ENCODE peak calls at places on chromosomes 3 and 15, in ten cellular contexts. W, G, Z, E, H, F, Q, Y, A and J are unnamed samples.

GRCh38 chr3:186268616-186269448 is 93.2 kb downstream of the DGKG start:
- DNase-seq in W (peak; percentile 34), G (no peak), Z (no peak), E (peak; percentile 44), H (no peak), F (peak; percentile 38), Q (no peak), Y (peak; percentile 76), A (peak; percentile 69), J (peak; percentile 17)

GRCh38 chr3:60434323-60434722 is 816.9 kb downstream of the FHIT start:
- DNase-seq in W (no peak), G (no peak), Z (no peak), E (no peak), H (no peak), F (no peak), Q (no peak), Y (no peak), A (no peak), J (no peak)

GRCh38 chr3:151171145-151171544 is 31.9 kb downstream of the GPR171 start:
- DNase-seq in W (no peak), G (no peak), Z (peak; percentile 29), E (no peak), H (no peak), F (no peak), Q (no peak), Y (peak; percentile 16), A (no peak), J (no peak)

GRCh38 chr3:102060814-102061213 is 211.5 kb downstream of the NFKBIZ start:
- DNase-seq in W (no peak), G (no peak), Z (no peak), E (no peak), H (no peak), F (no peak), Q (no peak), Y (no peak), A (no peak), J (no peak)

GRCh38 chr3:49120096-49120437 is 556 bp downstream of the USP19 start:
- DNase-seq in W (no peak), G (no peak), Z (no peak), E (no peak), H (no peak), F (no peak), Q (no peak), Y (peak; percentile 15), A (no peak), J (no peak)

GRCh38 chr15:56428821-56429458 is 36.0 kb downstream of the MNS1 start:
- DNase-seq in W (no peak), G (no peak), Z (no peak), E (peak; percentile 58), H (no peak), F (peak; percentile 56), Q (no peak), Y (peak; percentile 61), A (no peak), J (peak; percentile 33)

GRCh38 chr15:50116477-50116876 is 2.6 kb downstream of the ATP8B4 start:
- DNase-seq in W (no peak), G (no peak), Z (peak; percentile 31), E (peak; percentile 57), H (no peak), F (peak; percentile 17), Q (no peak), Y (peak; percentile 41), A (no peak), J (peak; percentile 39)

GRCh38 chr3:55471084-55471483 is 16.0 kb downstream of the WNT5A start:
- DNase-seq in W (no peak), G (no peak), Z (no peak), E (no peak), H (no peak), F (no peak), Q (no peak), Y (no peak), A (no peak), J (no peak)

GRCh38 chr3:70870576-70870975 is 558.1 kb upstream of the MDFIC2 start:
- DNase-seq in W (no peak), G (no peak), Z (no peak), E (no peak), H (no peak), F (no peak), Q (no peak), Y (no peak), A (no peak), J (no peak)

GRCh38 chr15:66841953-66842681 is 140.1 kb downstream of the SMAD6 start:
- DNase-seq in W (peak; percentile 92), G (peak; percentile 41), Z (peak; percentile 81), E (peak; percentile 94), H (peak; percentile 91), F (peak; percentile 93), Q (peak; percentile 97), Y (peak; percentile 95), A (peak; percentile 97), J (peak; percentile 94)

GRCh38 chr3:156677120-156677479 is 2.7 kb downstream of the TIPARP start:
- DNase-seq in W (no peak), G (no peak), Z (no peak), E (no peak), H (no peak), F (no peak), Q (no peak), Y (peak; percentile 64), A (no peak), J (no peak)

GRCh38 chr15:71294636-71295241 is 179.5 kb downstream of the THSD4 start:
- DNase-seq in W (peak; percentile 78), G (no peak), Z (peak; percentile 88), E (peak; percentile 86), H (no peak), F (peak; percentile 36), Q (no peak), Y (peak; percentile 95), A (no peak), J (peak; percentile 83)

GRCh38 chr3:56914646-56915045 is 112.9 kb upstream of the ARHGEF3 start:
- DNase-seq in W (no peak), G (no peak), Z (no peak), E (no peak), H (no peak), F (no peak), Q (no peak), Y (no peak), A (no peak), J (no peak)

GRCh38 chr3:56916697-56917336 is 115.1 kb upstream of the ARHGEF3 start:
- DNase-seq in W (no peak), G (no peak), Z (no peak), E (no peak), H (no peak), F (no peak), Q (no peak), Y (no peak), A (no peak), J (no peak)

GRCh38 chr3:56917740-56918568 is 116.2 kb upstream of the ARHGEF3 start:
- DNase-seq in W (no peak), G (no peak), Z (no peak), E (no peak), H (no peak), F (no peak), Q (no peak), Y (no peak), A (no peak), J (no peak)

GRCh38 chr3:56917337-56917697 is 115.6 kb upstream of the ARHGEF3 start:
- DNase-seq in W (no peak), G (no peak), Z (no peak), E (no peak), H (no peak), F (no peak), Q (no peak), Y (no peak), A (no peak), J (no peak)

DNA sequence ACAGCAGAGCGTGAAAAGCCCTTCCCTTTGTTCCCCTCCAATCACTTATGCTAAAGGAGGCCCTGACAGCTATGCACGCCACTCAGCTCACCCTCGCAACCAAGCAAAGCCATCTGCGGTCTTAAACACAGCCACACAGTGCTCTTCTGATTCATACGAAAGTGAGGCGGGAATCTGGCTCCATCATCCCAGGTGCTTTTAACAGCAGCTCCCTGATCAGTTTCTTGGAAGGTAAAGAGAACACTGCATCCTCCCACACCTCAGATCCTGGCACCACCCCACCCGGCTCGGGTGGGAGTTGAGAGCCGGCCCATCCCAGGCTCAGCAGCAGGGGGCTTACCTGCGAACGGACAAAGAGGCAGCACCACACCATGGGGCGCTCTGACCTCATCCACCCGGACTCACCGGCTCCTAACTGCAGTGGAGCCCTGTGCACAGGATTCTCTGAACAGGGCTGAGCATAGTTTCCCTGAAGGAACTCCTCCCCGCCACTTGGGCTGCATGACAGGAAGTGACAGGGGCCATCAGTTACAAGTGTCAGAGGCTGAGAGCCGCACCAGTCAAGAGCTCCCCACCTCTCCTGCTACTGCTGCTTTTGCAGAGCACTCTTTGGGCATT is 114.3 kb upstream of the ARHGEF3 start:
- DNase-seq in W (no peak), G (no peak), Z (no peak), E (no peak), H (no peak), F (no peak), Q (peak; percentile 76), Y (no peak), A (peak; percentile 85), J (no peak)
- H3K4me3 ChIP-seq in W (no peak overlapping the region), G (no peak overlapping the region), Z (peak overlapping the region; percentile 22), E (no peak overlapping the region), H (peak overlapping the region; percentile 52), F (no peak overlapping the region), Q (peak overlapping the region; percentile 46), Y (no peak overlapping the region), A (no peak overlapping the region), J (no peak overlapping the region)

GRCh38 chr3:9947025-9947995 is 4.9 kb downstream of the PRRT3 start:
- DNase-seq in W (peak; percentile 87), G (peak; percentile 62), Z (peak; percentile 79), E (peak; percentile 70), H (peak; percentile 90), F (peak; percentile 78), Q (peak; percentile 90), Y (peak; percentile 60), A (peak; percentile 92), J (peak; percentile 73)
- TF ChIP-seq CTCF in W (peak; percentile 55), G (peak; percentile 50), Z (no peak), E (peak; percentile 49), H (peak; percentile 63), F (peak; percentile 71), Q (peak; percentile 39), Y (peak; percentile 39), A (no peak), J (peak; percentile 64)

GRCh38 chr15:74843891-74844299 is 939 bp upstream of the ULK3 start:
- DNase-seq in W (no peak), G (no peak), Z (no peak), E (no peak), H (no peak), F (no peak), Q (peak; percentile 70), Y (no peak), A (no peak), J (no peak)
- H3K4me3 ChIP-seq in W (no peak overlapping the region), G (peak overlapping the region; percentile 77), Z (no peak overlapping the region), E (no peak overlapping the region), H (peak overlapping the region; percentile 72), F (no peak overlapping the region), Q (no peak overlapping the region), Y (no peak overlapping the region), A (no peak overlapping the region), J (no peak overlapping the region)

DNA sequence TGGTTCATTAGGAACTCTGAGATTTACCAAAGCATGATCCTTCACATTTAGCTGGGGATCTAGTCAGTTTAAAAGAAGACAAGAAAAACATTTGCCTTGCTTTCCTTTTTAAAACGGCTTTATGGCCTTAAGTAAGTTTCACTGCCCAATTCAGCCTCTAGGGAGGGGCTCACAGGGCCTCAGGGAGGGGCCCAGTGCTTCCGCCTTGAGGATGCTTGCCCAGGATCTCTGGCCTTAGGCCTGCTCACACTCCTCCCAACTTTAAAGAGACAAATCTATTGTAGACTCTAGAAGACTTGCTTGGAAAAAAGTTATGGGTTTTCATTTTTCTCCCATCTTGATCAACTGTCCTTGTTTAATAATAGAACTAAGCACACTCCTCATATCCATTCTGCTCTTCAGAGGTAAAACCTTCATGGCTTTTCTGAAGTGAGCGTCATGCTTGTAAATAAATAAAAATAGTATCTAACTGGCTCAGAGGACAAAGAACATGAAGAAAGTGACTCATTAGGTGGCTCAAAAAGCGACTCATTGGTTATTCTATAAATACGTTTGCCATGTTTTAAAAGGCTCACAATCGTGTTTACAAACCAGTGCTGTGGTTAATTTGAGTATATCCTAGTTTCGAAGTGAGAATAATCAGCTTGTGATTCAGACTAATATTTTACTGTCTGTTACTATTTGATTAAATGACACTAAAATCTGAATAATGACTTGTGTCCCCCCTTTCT is 13.7 kb downstream of the PDHB start:
- DNase-seq in W (no peak), G (no peak), Z (peak; percentile 72), E (peak; percentile 58), H (peak; percentile 79), F (peak; percentile 42), Q (no peak), Y (no peak), A (peak; percentile 89), J (peak; percentile 28)
- TF ChIP-seq CTCF in W (no peak), G (no peak), Z (no peak), E (no peak), H (no peak), F (no peak), Q (no peak), Y (no peak), A (no peak), J (no peak)